ENCODE peak calls at places on chromosomes 7 and 10, in eight cellular contexts. V is Peyer's patch; M is testis; L is MM.1S; Y is CD8-positive, alpha-beta memory T cell; H is CD8-positive, alpha-beta T cell; J is fibroblast of lung; Z is naive thymus-derived CD4-positive, alpha-beta T cell. G is an unnamed sample. For H3K4me1, the result is how much of the 10 kb centered on the place peaks cover.

GRCh38 chr7:2000801-2001321 is 231.9 kb downstream of the MAD1L1 start:
- DNase-seq in Z (no peak), L (no peak), V (no peak), Y (no peak), J (no peak), H (no peak), M (no peak), G (peak)

GRCh38 chr7:73519867-73520672 is 2.0 kb downstream of the BAZ1B start:
- DNase-seq in V (no peak), J (peak), L (peak), Y (peak), H (no peak), Z (no peak), M (no peak), G (peak)

GRCh38 chr10:82942572-82943091 is 1067.6 kb downstream of the NRG3 start:
- DNase-seq in Z (no peak), H (no peak), M (peak), J (peak), V (no peak), Y (no peak), L (no peak), G (no peak)

GRCh38 chr10:56583316-56583715 is 222.3 kb upstream of the ZWINT start:
- DNase-seq in M (no peak), J (no peak), Y (no peak), Z (no peak), L (no peak), V (no peak), H (no peak), G (no peak)

GRCh38 chr7:30880941-30881340 is 30.7 kb upstream of the AQP1 start:
- DNase-seq in Z (no peak), V (no peak), Y (no peak), H (no peak), M (no peak), L (no peak), J (no peak), G (no peak)

GRCh38 chr10:44258460-44259089 is 126.3 kb downstream of the CXCL12 start:
- DNase-seq in L (no peak), H (no peak), V (no peak), Y (no peak), Z (no peak), J (no peak), M (no peak), G (no peak)

GRCh38 chr7:138116156-138116555 is 39.9 kb downstream of the AKR1D1 start:
- DNase-seq in Z (no peak), M (no peak), Y (no peak), V (no peak), H (no peak), J (peak), L (no peak), G (no peak)

GRCh38 chr7:63071920-63072319 is 926.7 kb upstream of the ZNF722 start:
- DNase-seq in L (no peak), Z (no peak), J (no peak), M (no peak), H (no peak), Y (no peak), V (no peak), G (no peak)

GRCh38 chr7:116417593-116418345 is 81.8 kb upstream of the CAV2 start:
- DNase-seq in J (peak), L (no peak), V (no peak), M (no peak), Z (no peak), Y (no peak), H (no peak), G (no peak)

GRCh38 chr7:92973293-92973731 is 136.9 kb upstream of the CDK6 start:
- DNase-seq in Z (no peak), H (no peak), V (no peak), Y (no peak), J (peak), L (no peak), M (no peak), G (no peak)

GRCh38 chr7:114084381-114085312 is 165.8 kb upstream of the PPP1R3A start:
- DNase-seq in V (no peak), L (peak), Z (no peak), M (peak), Y (no peak), J (peak), H (no peak), G (peak)

GRCh38 chr10:17751781-17752445 is at the start of gene TMEM236:
- DNase-seq in H (no peak), Z (no peak), J (no peak), V (no peak), M (no peak), L (no peak), Y (no peak), G (no peak)
- H3K4me3 ChIP-seq in H (no peak), Z (no peak), J (no peak), V (peak), M (no peak), L (no peak), Y (no peak), G (peak)

GRCh38 chr10:80413152-80413996 is 5.0 kb downstream of the PRXL2A start:
- DNase-seq in L (no peak), Z (no peak), M (no peak), J (peak), V (no peak), Y (no peak), H (no peak), G (no peak)

GRCh38 chr10:80411681-80412230 is 3.4 kb downstream of the PRXL2A start:
- DNase-seq in L (no peak), M (peak), Z (no peak), J (no peak), V (no peak), H (no peak), Y (no peak), G (no peak)

GRCh38 chr10:80411267-80411668 is 2.9 kb downstream of the PRXL2A start:
- DNase-seq in J (no peak), L (no peak), Y (no peak), M (no peak), V (no peak), Z (no peak), H (no peak), G (no peak)

GRCh38 chr10:80414126-80414898 is 6.0 kb downstream of the PRXL2A start:
- DNase-seq in M (no peak), H (no peak), J (no peak), L (no peak), Y (no peak), Z (no peak), V (no peak), G (no peak)

DNA sequence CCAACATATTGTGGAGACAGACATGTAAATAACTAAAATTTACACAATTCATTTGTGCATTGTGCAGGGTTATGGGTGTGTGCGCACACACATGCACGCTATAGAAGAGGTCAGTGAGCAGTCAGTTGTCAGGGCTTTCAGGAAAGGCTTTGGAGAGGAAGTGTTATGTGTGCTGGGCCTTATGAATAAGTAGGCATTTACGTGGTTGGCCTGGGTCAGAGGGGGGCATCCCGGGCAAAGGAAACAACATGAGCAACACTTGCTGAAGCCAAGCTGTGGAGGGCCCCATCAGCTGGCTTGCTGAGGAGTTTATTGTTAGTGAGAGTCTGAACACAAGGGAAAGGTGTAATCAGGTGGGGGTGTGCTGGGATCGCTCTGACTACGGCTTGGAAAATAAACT is 4.2 kb downstream of the PRXL2A start:
- DNase-seq in Y (no peak), L (no peak), J (no peak), Z (no peak), V (no peak), H (no peak), M (no peak), G (no peak)
- H3K4me1 ChIP-seq in Y (under half), L (under half), J (under half), Z (under half), V (under half), H (under half), M (half or more), G (half or more)

GRCh38 chr7:176786-177185 is 15.6 kb upstream of the FAM20C start:
- DNase-seq in Z (no peak), J (no peak), M (no peak), H (no peak), L (no peak), Y (no peak), V (no peak), G (no peak)

GRCh38 chr7:171912-172515 is 20.4 kb upstream of the FAM20C start:
- DNase-seq in M (no peak), H (no peak), Y (no peak), L (no peak), V (no peak), J (no peak), Z (no peak), G (no peak)

GRCh38 chr7:175955-176354 is 16.4 kb upstream of the FAM20C start:
- DNase-seq in M (no peak), Z (no peak), L (no peak), H (no peak), Y (no peak), V (no peak), J (no peak), G (no peak)

GRCh38 chr7:173120-173918 is 19.1 kb upstream of the FAM20C start:
- DNase-seq in H (no peak), L (no peak), V (no peak), J (no peak), Z (no peak), M (no peak), Y (no peak), G (no peak)

DNA sequence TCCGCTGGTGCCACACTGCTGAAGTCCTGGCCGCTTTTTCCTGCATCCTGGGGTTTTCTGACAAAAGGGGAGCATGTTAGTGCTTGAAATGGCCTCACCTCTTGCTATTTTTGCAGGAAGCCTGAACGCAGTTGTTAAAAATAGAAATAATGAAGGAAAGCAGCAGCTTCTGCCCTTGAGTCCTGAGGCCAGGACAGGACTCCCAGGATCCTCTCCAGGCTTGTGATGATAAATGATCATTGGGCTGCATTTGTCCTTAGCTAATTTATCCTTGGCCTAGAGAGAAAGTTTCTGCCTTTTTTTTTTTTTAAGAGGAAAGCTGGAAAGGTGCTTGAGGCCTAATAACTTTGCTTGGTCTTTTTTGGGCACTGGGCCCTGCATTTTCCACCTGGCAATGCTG is 17.7 kb upstream of the FAM20C start:
- DNase-seq in Y (no peak), L (no peak), J (no peak), H (no peak), M (no peak), Z (no peak), V (no peak), G (no peak)
- H3K4me3 ChIP-seq in Y (no peak), L (no peak), J (no peak), H (no peak), M (no peak), Z (no peak), V (no peak), G (no peak)

DNA sequence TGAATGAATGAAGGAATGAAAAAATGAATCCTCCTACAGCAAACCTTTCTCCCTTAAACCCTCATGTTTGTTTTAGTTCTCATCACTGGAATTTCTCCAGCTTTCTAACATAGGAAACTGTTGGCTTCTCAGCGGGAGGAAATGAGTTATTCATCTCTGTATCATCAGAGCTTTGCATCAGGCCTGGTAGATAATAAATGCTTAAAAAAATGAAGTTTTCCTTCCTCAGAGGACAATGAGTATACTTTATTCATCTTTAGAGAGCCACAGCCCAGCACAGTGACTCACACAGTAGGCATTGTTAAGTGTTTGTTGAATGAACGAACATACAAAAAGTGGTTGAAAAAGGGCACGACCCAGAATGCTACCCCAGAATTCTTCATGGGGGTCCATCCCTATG is 62.6 kb downstream of the COL13A1 start:
- DNase-seq in M (no peak), V (no peak), H (no peak), J (peak), L (no peak), Z (no peak), Y (no peak), G (no peak)
- H3K4me1 ChIP-seq in M (under half), V (under half), H (under half), J (half or more), L (under half), Z (under half), Y (under half), G (under half)